ENCODE peak calls at places on chromosomes 6 and 20, in four cellular contexts. A is GM23338, E is suprapubic skin, W is sigmoid colon. F is an unnamed sample. For H3K4me1, the result is how much of the 10 kb centered on the place peaks cover.

GRCh38 chr6:57215260-57215659 is 6.8 kb downstream of the RAB23 start:
- DNase-seq in A (no peak), E (no peak), W (no peak), F (no peak)

GRCh38 chr6:32774428-32774827 is 11.1 kb upstream of the HLA-DQB2 start:
- DNase-seq in A (no peak), E (no peak), W (no peak), F (no peak)

GRCh38 chr6:39753745-39754084 is 28.5 kb upstream of the KIF6 start:
- DNase-seq in A (no peak), E (no peak), W (peak), F (no peak)

GRCh38 chr20:47455133-47456040 is 46.3 kb upstream of the NCOA3 start:
- DNase-seq in A (no peak), E (no peak), W (no peak), F (no peak)

GRCh38 chr6:55410674-55411073 is 83.4 kb downstream of the GFRAL start:
- DNase-seq in A (no peak), E (no peak), W (no peak), F (no peak)

GRCh38 chr6:80163754-80164187 is 57.3 kb downstream of the BCKDHB start:
- DNase-seq in A (peak), E (no peak), W (no peak), F (peak)

GRCh38 chr20:4666001-4666470 is 55.7 kb upstream of the PRND start:
- DNase-seq in A (no peak), E (no peak), W (no peak), F (peak)

GRCh38 chr6:170232186-170233002 is 58.5 kb downstream of the DLL1 start:
- DNase-seq in A (no peak), E (no peak), W (no peak), F (no peak)

GRCh38 chr20:36202891-36203338 is 33.4 kb upstream of the AAR2 start:
- DNase-seq in A (peak), E (no peak), W (peak), F (peak)

GRCh38 chr6:121260651-121261102 is 73.6 kb downstream of the TBC1D32 start:
- DNase-seq in A (no peak), E (no peak), W (no peak), F (peak)

GRCh38 chr6:11500008-11500407 is 37.5 kb upstream of the TMEM170B start:
- DNase-seq in A (no peak), E (no peak), W (no peak), F (peak)

GRCh38 chr6:2403546-2403945 is 158.1 kb upstream of the GMDS start:
- DNase-seq in A (no peak), E (no peak), W (no peak), F (no peak)

GRCh38 chr6:235763-236360 is 56.4 kb upstream of the DUSP22 start:
- DNase-seq in A (peak), E (no peak), W (no peak), F (no peak)

GRCh38 chr6:158042245-158042798 is 60.7 kb downstream of the SYNJ2 start:
- DNase-seq in A (no peak), E (no peak), W (peak), F (peak)

GRCh38 chr20:8078528-8078914 is 53.5 kb upstream of the PLCB1 start:
- DNase-seq in A (no peak), E (no peak), W (no peak), F (peak)

GRCh38 chr6:152428126-152428525 is 209.0 kb downstream of the SYNE1 start:
- DNase-seq in A (peak), E (no peak), W (no peak), F (no peak)

GRCh38 chr6:125050663-125051318 is 88.6 kb downstream of the RNF217 start:
- DNase-seq in A (no peak), E (no peak), W (no peak), F (no peak)

GRCh38 chr6:16999486-17000436 is 102.1 kb upstream of the STMND1 start:
- DNase-seq in A (no peak), E (no peak), W (no peak), F (no peak)

GRCh38 chr6:13327691-13328075 is 654 bp downstream of the TBC1D7 start:
- DNase-seq in A (peak), E (no peak), W (no peak), F (no peak)

GRCh38 chr20:47227119-47227518 is 129.4 kb downstream of the ZMYND8 start:
- DNase-seq in A (no peak), E (no peak), W (no peak), F (no peak)

GRCh38 chr6:24614648-24615047 is 31.3 kb downstream of the KIAA0319 start:
- DNase-seq in A (no peak), E (no peak), W (no peak), F (no peak)

GRCh38 chr6:69349776-69350175 is 447.0 kb downstream of the LMBRD1 start:
- DNase-seq in A (no peak), E (no peak), W (no peak), F (no peak)

GRCh38 chr6:135534773-135535380 is 37.3 kb upstream of the AHI1 start:
- DNase-seq in A (no peak), E (no peak), W (no peak), F (no peak)

GRCh38 chr6:42368156-42368555 is 83.6 kb downstream of the TRERF1 start:
- DNase-seq in A (no peak), E (peak), W (no peak), F (no peak)

GRCh38 chr6:3697609-3698008 is 53.9 kb downstream of the PXDC1 start:
- DNase-seq in A (no peak), E (no peak), W (no peak), F (no peak)

GRCh38 chr20:35013421-35014411 is 58.0 kb downstream of the MYH7B start:
- DNase-seq in A (no peak), E (no peak), W (no peak), F (no peak)

GRCh38 chr6:6546318-6547110 is 42.0 kb upstream of the LY86 start:
- DNase-seq in A (peak), E (no peak), W (no peak), F (no peak)

GRCh38 chr6:9647043-9647520 is 767.8 kb downstream of the TFAP2A start:
- DNase-seq in A (no peak), E (no peak), W (no peak), F (no peak)

GRCh38 chr20:45911486-45912343 is at the start of gene PLTP:
- DNase-seq in A (peak), E (peak), W (peak), F (peak)

GRCh38 chr20:38649275-38649891 is 47.8 kb downstream of the ARHGAP40 start:
- DNase-seq in A (peak), E (no peak), W (no peak), F (peak)

GRCh38 chr6:31175961-31176360 is 5.5 kb upstream of the POU5F1 start:
- DNase-seq in A (no peak), E (no peak), W (no peak), F (no peak)

GRCh38 chr6:165049362-165049761 is 260.0 kb downstream of the C6orf118 start:
- DNase-seq in A (peak), E (no peak), W (no peak), F (no peak)

GRCh38 chr6:105598264-105598663 is 195.4 kb upstream of the PREP start:
- DNase-seq in A (no peak), E (no peak), W (no peak), F (no peak)
- H3K4me1 ChIP-seq in A (under half), E (half or more), W (under half), F (under half)

GRCh38 chr6:48826318-48826595 is 636.8 kb downstream of the MMUT start:
- DNase-seq in A (no peak), E (no peak), W (no peak), F (peak)

GRCh38 chr6:48825501-48826317 is 637.3 kb downstream of the MMUT start:
- DNase-seq in A (no peak), E (no peak), W (no peak), F (peak)

GRCh38 chr6:48826884-48827701 is 636.0 kb downstream of the MMUT start:
- DNase-seq in A (no peak), E (no peak), W (no peak), F (peak)
- TF ChIP-seq POLR2AphosphoS5 in A (no peak), E (no peak), W (no peak), F (peak)

GRCh38 chr6:4906293-4906941 is 97.4 kb downstream of the RPP40 start:
- DNase-seq in A (no peak), E (no peak), W (no peak), F (peak)
- H3K4me1 ChIP-seq in A (under half), E (under half), W (under half), F (under half)

GRCh38 chr20:58309607-58310290 is at the start of gene RAB22A:
- DNase-seq in A (peak), E (peak), W (peak), F (peak)
- TF ChIP-seq POLR2AphosphoS5 in A (peak), E (no peak), W (peak), F (peak)

GRCh38 chr6:108916026-108916689 is 67.9 kb downstream of the ARMC2 start:
- DNase-seq in A (no peak), E (no peak), W (no peak), F (no peak)

GRCh38 chr6:108915258-108915657 is 67.0 kb downstream of the ARMC2 start:
- DNase-seq in A (no peak), E (no peak), W (no peak), F (no peak)

GRCh38 chr6:108921547-108922331 is 73.5 kb downstream of the ARMC2 start:
- DNase-seq in A (no peak), E (no peak), W (peak), F (no peak)

GRCh38 chr6:108922499-108922898 is 74.3 kb downstream of the ARMC2 start:
- DNase-seq in A (no peak), E (no peak), W (no peak), F (no peak)

GRCh38 chr6:108920751-108921150 is 72.5 kb downstream of the ARMC2 start:
- DNase-seq in A (peak), E (no peak), W (no peak), F (no peak)
- H3K4me1 ChIP-seq in A (under half), E (under half), W (under half), F (under half)

DNA sequence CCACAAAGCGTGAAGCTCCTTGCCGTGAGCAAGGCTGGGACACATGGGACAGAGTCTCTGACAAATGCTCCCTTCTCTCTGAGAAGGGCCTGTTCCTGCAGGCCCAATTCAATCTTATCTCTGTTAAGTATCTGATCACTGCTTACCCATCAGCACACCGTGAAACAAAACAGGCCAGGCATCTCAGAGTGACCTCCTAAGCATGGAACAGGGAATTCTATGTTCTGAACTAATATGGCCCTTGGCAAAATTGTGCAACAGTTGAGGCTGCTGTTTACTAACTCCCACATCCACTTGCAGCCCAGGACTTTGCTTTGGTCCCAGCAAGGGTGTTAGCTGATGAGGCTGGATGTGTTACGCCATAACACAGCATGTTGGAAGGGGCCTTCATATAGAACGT is 79.2 kb downstream of the GCLC start:
- DNase-seq in A (no peak), E (no peak), W (no peak), F (no peak)
- TF ChIP-seq POLR2AphosphoS5 in A (no peak), E (peak), W (no peak), F (no peak)

GRCh38 chr20:42974347-42974746 is 215.4 kb downstream of the PTPRT start:
- DNase-seq in A (no peak), E (no peak), W (no peak), F (no peak)
- H3K4me1 ChIP-seq in A (under half), E (under half), W (under half), F (under half)

GRCh38 chr20:11181964-11182363 is 508.2 kb upstream of the JAG1 start:
- DNase-seq in A (no peak), E (no peak), W (no peak), F (no peak)
- TF ChIP-seq POLR2AphosphoS5 in A (no peak), E (no peak), W (no peak), F (no peak)

GRCh38 chr20:60331688-60332300 is 373.6 kb downstream of the CDH26 start:
- DNase-seq in A (no peak), E (no peak), W (no peak), F (no peak)
- H3K4me1 ChIP-seq in A (under half), E (under half), W (under half), F (under half)

F was measured in endothelial cell of umbilical vein.